ENCODE peak calls at places on chromosomes 11 and 22, in five cellular contexts. V is choroid plexus epithelial cell; I is mesenchymal stem cell; W is CD4-positive, CD25-positive, alpha-beta regulatory T cell; F is fibroblast of the aortic adventitia. X is an unnamed sample.
A peak's percentile ranks its signal among the peaks of the same experiment; 100 is the strongest.

GRCh38 chr11:42066113-42066512 is 606.7 kb upstream of the LRRC4C start:
- DNase-seq in I (no peak), W (no peak), F (no peak), V (no peak), X (no peak)

GRCh38 chr22:37077802-37078448 is 26.4 kb downstream of the KCTD17 start:
- DNase-seq in W (peak; percentile 72), I (peak; percentile 50), F (peak; percentile 55), V (peak; percentile 66), X (peak; percentile 37)

GRCh38 chr11:61701298-61701993 is 21.3 kb downstream of the DAGLA start:
- DNase-seq in W (no peak), I (peak; percentile 28), V (peak; percentile 57), F (no peak), X (peak; percentile 51)

GRCh38 chr11:23226331-23226909 is 366.1 kb upstream of the CCDC179 start:
- DNase-seq in I (peak; percentile 53), V (peak; percentile 25), F (peak; percentile 68), W (no peak), X (no peak)

GRCh38 chr11:32658639-32659406 is 75.2 kb downstream of the EIF3M start:
- DNase-seq in V (peak; percentile 1), F (peak; percentile 36), W (no peak), I (no peak), X (no peak)

GRCh38 chr11:44389963-44390605 is 80.1 kb upstream of the ALX4 start:
- DNase-seq in W (no peak), V (no peak), I (no peak), F (no peak), X (no peak)

GRCh38 chr22:46976598-46976997 is 214.1 kb downstream of the TBC1D22A start:
- DNase-seq in F (no peak), W (no peak), I (no peak), V (no peak), X (no peak)

GRCh38 chr11:69883292-69884255 is 64.4 kb upstream of the FGF3 start:
- DNase-seq in V (no peak), W (no peak), F (no peak), I (no peak), X (no peak)

GRCh38 chr11:33735426-33736147 is 636 bp downstream of the CD59 start:
- DNase-seq in V (no peak), I (peak; percentile 67), F (no peak), W (peak; percentile 34), X (no peak)

GRCh38 chr11:112617977-112618829 is 343.0 kb upstream of the NCAM1 start:
- DNase-seq in I (no peak), F (no peak), W (no peak), V (no peak), X (no peak)

GRCh38 chr11:123407124-123407995 is 22.7 kb upstream of the GRAMD1B start:
- DNase-seq in F (peak; percentile 80), V (peak; percentile 86), W (peak; percentile 27), I (peak; percentile 63), X (peak; percentile 46)

GRCh38 chr22:20204281-20204680 is 53.4 kb upstream of the CCDC188 start:
- DNase-seq in W (no peak), I (no peak), V (no peak), F (no peak), X (no peak)

GRCh38 chr22:47943729-47944700 is 1181.6 kb downstream of the TBC1D22A start:
- DNase-seq in W (no peak), V (no peak), F (no peak), I (no peak), X (peak; percentile 14)

GRCh38 chr22:46055176-46055850 is 78.4 kb upstream of the WNT7B start:
- DNase-seq in V (no peak), W (no peak), F (peak; percentile 48), I (no peak), X (no peak)

GRCh38 chr11:80362578-80362977 is 921.7 kb upstream of the TENM4 start:
- DNase-seq in F (no peak), I (peak; percentile 14), W (no peak), V (peak; percentile 1), X (no peak)

GRCh38 chr22:46116491-46116958 is 33.8 kb upstream of the PPARA start:
- DNase-seq in F (peak; percentile 76), I (peak; percentile 80), W (peak; percentile 76), V (peak; percentile 85), X (peak; percentile 34)

GRCh38 chr11:112608466-112608865 is 347.8 kb upstream of the PLET1 start:
- DNase-seq in W (no peak), I (no peak), V (no peak), F (no peak), X (no peak)

GRCh38 chr11:91846664-91847063 is 378.0 kb upstream of the FAT3 start:
- DNase-seq in I (no peak), F (no peak), V (no peak), W (no peak), X (no peak)

GRCh38 chr22:46777609-46777970 is 15.1 kb downstream of the TBC1D22A start:
- DNase-seq in W (no peak), I (no peak), F (no peak), V (no peak), X (no peak)

GRCh38 chr11:63639195-63639832 is 25.1 kb upstream of the PLAAT3 start:
- DNase-seq in W (no peak), I (peak; percentile 21), F (peak; percentile 74), V (peak; percentile 42), X (no peak)

GRCh38 chr11:12646478-12646877 is 27.7 kb upstream of the TEAD1 start:
- DNase-seq in F (no peak), I (no peak), V (no peak), W (no peak), X (no peak)

GRCh38 chr22:28547132-28547842 is 132.4 kb downstream of the TTC28 start:
- DNase-seq in I (peak; percentile 4), F (peak; percentile 82), V (peak; percentile 33), W (no peak), X (no peak)

GRCh38 chr11:70488171-70488570 is 89.8 kb downstream of the CTTN start:
- DNase-seq in V (no peak), I (no peak), W (no peak), F (no peak), X (no peak)

GRCh38 chr11:112780351-112781043 is 180.7 kb upstream of the NCAM1 start:
- DNase-seq in W (no peak), F (peak; percentile 77), V (no peak), I (no peak), X (no peak)

GRCh38 chr11:90476442-90477007 is 253.7 kb upstream of the CHORDC1 start:
- DNase-seq in F (peak; percentile 1), I (peak; percentile 6), V (peak; percentile 59), W (no peak), X (peak; percentile 49)

GRCh38 chr11:13966486-13966885 is 4.0 kb downstream of the SPON1 start:
- DNase-seq in W (no peak), V (no peak), F (no peak), I (no peak), X (no peak)
- H3K4me3 ChIP-seq in W (no peak overlapping the region), V (no peak overlapping the region), F (no peak overlapping the region), I (no peak overlapping the region), X (no peak overlapping the region)

DNA sequence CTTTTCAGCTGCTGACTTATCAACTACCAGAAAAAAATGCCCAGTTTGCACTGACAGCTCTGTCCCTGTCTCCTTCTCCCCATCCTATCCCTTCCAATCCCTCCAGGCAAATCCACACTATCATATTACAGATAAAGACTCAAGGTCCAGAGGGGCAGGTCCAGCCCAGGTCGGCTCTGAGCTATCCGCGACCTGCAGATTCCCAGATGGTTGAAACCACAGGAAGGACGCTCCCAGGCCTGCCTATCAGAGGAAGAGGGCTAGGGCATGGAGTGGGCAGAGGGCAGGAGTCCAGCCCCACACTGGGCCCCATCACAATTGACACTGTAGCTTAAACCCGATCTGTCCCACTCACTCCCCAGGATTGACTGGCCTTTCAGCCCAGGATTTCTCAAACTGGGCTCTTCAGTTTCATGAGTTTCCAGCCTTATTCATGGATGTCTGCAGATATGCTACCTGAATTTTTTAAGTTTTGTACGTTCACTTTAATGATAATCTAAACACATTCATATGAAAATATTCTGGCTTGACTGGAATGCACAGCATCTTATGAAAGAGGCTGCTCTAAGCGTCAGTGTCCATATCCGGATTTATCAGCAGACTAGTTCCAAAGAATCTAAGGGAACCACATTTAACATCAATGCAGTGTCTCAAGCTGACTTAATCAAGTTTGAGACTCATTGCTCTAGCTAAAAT is 16.4 kb upstream of the FCHSD2 start:
- DNase-seq in W (no peak), I (no peak), F (peak; percentile 51), V (peak; percentile 89), X (no peak)
- H3K4me3 ChIP-seq in W (no peak overlapping the region), I (no peak overlapping the region), F (no peak overlapping the region), V (no peak overlapping the region), X (no peak overlapping the region)

GRCh38 chr11:35905901-35906661 is 37.8 kb upstream of the LDLRAD3 start:
- DNase-seq in W (no peak), F (no peak), I (no peak), V (peak; percentile 14), X (no peak)
- H3K4me3 ChIP-seq in W (no peak overlapping the region), F (no peak overlapping the region), I (no peak overlapping the region), V (no peak overlapping the region), X (no peak overlapping the region)

GRCh38 chr11:134921938-134922337 is 509.9 kb upstream of the B3GAT1 start:
- DNase-seq in V (no peak), W (no peak), F (no peak), I (no peak), X (no peak)
- H3K4me3 ChIP-seq in V (no peak overlapping the region), W (no peak overlapping the region), F (no peak overlapping the region), I (no peak overlapping the region), X (no peak overlapping the region)